ENCODE peak calls at places on chromosomes 16 and 17, in eight cellular contexts. B is uterus, S is stomach, P is breast epithelium, Q is body of pancreas, W is sigmoid colon, R is heart left ventricle, Y is esophagus squamous epithelium. A is an unnamed sample. For H3K9me3 and H3K4me1, the result is how much of the 10 kb centered on the place peaks cover.

GRCh38 chr17:38730526-38731379 is 612 bp downstream of the CISD3 start:
- DNase-seq in B (peak), W (peak), S (peak), Q (peak), R (peak), Y (no peak), P (no peak), A (peak)

GRCh38 chr17:69084911-69085310 is 24.2 kb upstream of the ABCA9 start:
- DNase-seq in P (no peak), W (no peak), S (no peak), B (no peak), Q (peak), R (no peak), Y (no peak), A (no peak)

GRCh38 chr17:76544916-76545365 is 5.1 kb downstream of the PRCD start:
- DNase-seq in W (no peak), S (no peak), P (no peak), Y (no peak), Q (no peak), R (no peak), B (no peak), A (no peak)

GRCh38 chr17:51860934-51861561 is 297.5 kb downstream of the CA10 start:
- DNase-seq in P (no peak), Y (no peak), Q (peak), W (no peak), S (no peak), B (no peak), R (no peak), A (peak)

GRCh38 chr17:21525464-21526130 is 149.4 kb downstream of the KCNJ12 start:
- DNase-seq in R (no peak), W (no peak), B (no peak), Q (no peak), P (no peak), S (no peak), Y (no peak), A (no peak)

GRCh38 chr17:42618442-42619150 is 9.1 kb downstream of the TUBG1 start:
- DNase-seq in P (peak), R (peak), S (peak), Y (no peak), B (no peak), Q (peak), W (no peak), A (peak)

GRCh38 chr16:75559564-75560372 is 3.7 kb upstream of the TMEM231 start:
- DNase-seq in Q (no peak), B (no peak), S (no peak), P (no peak), R (peak), W (no peak), Y (no peak), A (no peak)

GRCh38 chr17:70144260-70144846 is 25.0 kb upstream of the KCNJ2 start:
- DNase-seq in W (no peak), Q (no peak), P (no peak), S (no peak), Y (no peak), B (no peak), R (no peak), A (no peak)

GRCh38 chr16:47136101-47136820 is 7.5 kb downstream of the NETO2 start:
- DNase-seq in R (no peak), B (no peak), Q (no peak), P (no peak), S (no peak), Y (no peak), W (no peak), A (no peak)

GRCh38 chr16:89006036-89006752 is 29.2 kb upstream of the CBFA2T3 start:
- DNase-seq in B (no peak), S (no peak), Y (no peak), R (peak), Q (no peak), W (peak), P (no peak), A (peak)

GRCh38 chr16:72437891-72438290 is 265.9 kb upstream of the PMFBP1 start:
- DNase-seq in B (no peak), R (no peak), P (no peak), Q (no peak), Y (no peak), W (no peak), S (no peak), A (no peak)
- H3K9me3 ChIP-seq in B (under half), R (under half), P (under half), Q (under half), Y (under half), W (under half), S (under half), A (under half)

DNA sequence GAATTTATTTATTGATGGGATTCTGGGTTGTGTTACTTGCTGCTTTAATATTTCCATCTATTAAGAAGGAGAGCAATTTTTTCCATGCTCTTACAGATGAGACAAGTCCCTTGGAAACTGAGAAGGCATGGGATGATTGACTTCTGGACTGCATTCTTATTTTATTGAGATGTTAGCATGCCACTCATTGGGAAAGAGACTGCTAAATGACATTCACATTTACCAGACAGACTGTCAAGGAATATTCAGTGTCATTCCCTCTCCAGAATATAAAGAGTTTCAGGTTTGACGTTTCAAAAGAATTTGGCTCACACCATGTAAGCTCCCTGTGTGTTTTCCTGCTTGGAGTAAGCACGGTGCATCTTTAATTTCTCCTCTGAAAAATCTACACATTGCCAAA is 1565.2 kb upstream of the GOT2 start:
- DNase-seq in Y (no peak), W (no peak), P (no peak), Q (no peak), B (no peak), R (no peak), S (no peak), A (no peak)
- TF ChIP-seq POLR2A in Y (no peak), W (no peak), P (no peak), Q (no peak), B (no peak), R (no peak), S (no peak), A (no peak)

DNA sequence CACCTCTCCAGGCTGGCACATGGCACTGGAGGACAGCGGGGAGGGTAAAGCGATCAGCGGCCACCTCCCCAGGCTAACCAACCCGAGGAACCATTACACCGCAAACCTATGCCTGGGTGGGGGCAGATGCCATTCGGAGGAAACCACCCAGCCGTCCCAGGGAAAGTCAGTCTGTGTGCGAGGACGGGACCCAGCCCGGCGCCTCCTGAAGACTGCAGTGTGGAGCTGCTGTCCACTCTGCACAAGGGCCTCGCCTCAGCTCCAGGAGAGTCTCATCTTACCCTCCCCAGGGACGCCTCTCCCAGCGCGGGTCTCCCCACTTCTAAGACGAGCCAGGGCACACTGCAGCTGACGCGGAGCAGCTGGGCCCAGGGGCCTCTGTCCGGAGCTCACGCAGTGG is 8.0 kb downstream of the SLC38A10 start:
- DNase-seq in P (no peak), W (no peak), B (no peak), R (no peak), Q (no peak), S (no peak), Y (no peak), A (no peak)
- H3K4me1 ChIP-seq in P (under half), W (under half), B (under half), R (under half), Q (under half), S (under half), Y (half or more), A (under half)

GRCh38 chr17:53707546-53707945 is 115.2 kb upstream of the KIF2B start:
- DNase-seq in Q (no peak), P (no peak), W (no peak), B (no peak), S (no peak), R (no peak), Y (no peak), A (no peak)
- H3K9me3 ChIP-seq in Q (under half), P (under half), W (under half), B (under half), S (under half), R (under half), Y (under half), A (under half)

GRCh38 chr17:55284001-55284884 is 19.5 kb downstream of the HLF start:
- DNase-seq in B (no peak), Y (no peak), R (no peak), Q (no peak), W (no peak), S (no peak), P (no peak), A (no peak)
- TF ChIP-seq POLR2A in B (no peak), Y (no peak), R (no peak), Q (no peak), W (no peak), S (no peak), P (no peak), A (peak)

GRCh38 chr16:71895679-71896385 is 501 bp downstream of the IST1 start:
- DNase-seq in S (peak), Q (peak), R (peak), B (no peak), W (peak), P (peak), Y (no peak), A (peak)
- H3K4me1 ChIP-seq in S (under half), Q (half or more), R (under half), B (under half), W (half or more), P (under half), Y (half or more), A (under half)

GRCh38 chr16:3383045-3383448 is 17.8 kb downstream of the ZSCAN32 start:
- DNase-seq in Y (no peak), R (no peak), S (no peak), W (no peak), Q (no peak), B (no peak), P (no peak), A (no peak)
- H3K9me3 ChIP-seq in Y (half or more), R (under half), S (under half), W (half or more), Q (under half), B (half or more), P (half or more), A (half or more)

GRCh38 chr16:30380801-30381208 is 1.6 kb downstream of the SEPTIN1 start:
- DNase-seq in P (no peak), R (no peak), Q (no peak), W (no peak), S (no peak), B (no peak), Y (no peak), A (no peak)

GRCh38 chr16:30381351-30382041 is 865 bp downstream of the SEPTIN1 start:
- DNase-seq in Y (no peak), Q (no peak), P (no peak), R (peak), S (no peak), B (no peak), W (no peak), A (no peak)

GRCh38 chr16:30379165-30379783 is 3.1 kb downstream of the SEPTIN1 start:
- DNase-seq in B (no peak), Y (no peak), R (no peak), W (no peak), S (no peak), Q (no peak), P (no peak), A (no peak)

GRCh38 chr16:30380072-30380471 is 2.3 kb downstream of the SEPTIN1 start:
- DNase-seq in Q (no peak), W (no peak), B (no peak), P (no peak), S (no peak), R (no peak), Y (no peak), A (no peak)

GRCh38 chr16:30382398-30383015 is at the start of gene SEPTIN1:
- DNase-seq in Q (no peak), B (no peak), Y (no peak), R (peak), W (no peak), P (no peak), S (no peak), A (no peak)
- TF ChIP-seq POLR2A in Q (no peak), B (no peak), Y (no peak), R (no peak), W (no peak), P (no peak), S (no peak), A (no peak)

DNA sequence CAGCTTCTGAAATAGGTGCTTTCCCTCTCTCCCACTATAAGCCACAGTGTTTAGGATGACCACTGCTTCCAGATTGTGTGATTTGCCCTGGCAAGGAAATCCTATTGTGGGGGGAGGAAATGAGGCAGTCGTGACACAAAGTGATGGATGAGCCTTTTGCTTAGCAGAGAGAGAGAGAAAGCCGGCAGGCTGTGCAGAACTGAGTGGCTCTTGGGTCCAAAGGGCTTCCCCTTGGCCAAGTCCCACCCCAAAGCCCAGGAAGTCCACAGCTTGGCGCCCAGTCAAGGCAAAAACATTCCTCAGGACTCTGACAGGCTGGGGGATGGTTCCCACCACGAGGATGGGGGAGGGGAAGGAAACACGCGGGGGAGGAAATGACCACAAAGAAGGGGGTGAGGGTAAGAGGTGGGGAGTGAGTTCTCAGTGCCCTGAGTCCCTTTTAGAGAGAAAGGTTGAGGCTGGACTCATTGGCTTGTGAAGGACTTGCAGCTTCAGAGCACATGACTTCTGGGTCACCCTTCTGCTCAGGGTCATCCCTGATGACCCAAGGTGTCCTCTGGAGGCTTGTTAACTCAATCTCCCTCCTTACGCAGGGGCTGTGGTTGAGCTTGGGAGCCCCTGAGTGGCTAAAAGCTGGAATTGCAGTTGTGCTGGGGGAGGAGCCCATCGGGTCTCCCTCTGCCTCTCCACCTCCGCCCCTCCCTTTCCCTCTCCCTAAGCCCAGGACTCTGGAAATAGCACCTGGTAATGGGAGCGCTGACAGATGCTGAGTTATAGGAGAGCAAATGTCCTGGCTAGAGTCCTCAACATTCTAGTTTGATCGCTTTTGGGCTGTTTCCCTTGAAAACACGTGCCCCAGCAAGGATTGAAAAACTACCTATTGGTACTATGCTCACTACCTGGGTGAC is 10.3 kb upstream of the MSL1 start:
- DNase-seq in B (peak), S (peak), P (peak), R (peak), Q (peak), W (peak), Y (no peak), A (peak)
- H3K4me1 ChIP-seq in B (under half), S (half or more), P (half or more), R (half or more), Q (half or more), W (half or more), Y (half or more), A (under half)

GRCh38 chr17:57151798-57152197 is 66.8 kb downstream of the AKAP1 start:
- DNase-seq in B (no peak), P (no peak), S (no peak), Q (no peak), Y (no peak), R (no peak), W (no peak), A (no peak)
- H3K9me3 ChIP-seq in B (under half), P (under half), S (under half), Q (under half), Y (under half), R (under half), W (under half), A (under half)

A was measured in right lobe of liver.